ENCODE peak calls at places on chromosomes 11 and 22, in seven cellular contexts. Z, D, V, E, G, C and H are unnamed samples. For H3K27me3 and H3K9me3, the result is how much of the 10 kb centered on the place peaks cover.

GRCh38 chr11:118634435-118635236 is 27.2 kb downstream of the PHLDB1 start:
- DNase-seq in C (peak), D (peak), V (peak), E (peak), Z (peak), G (no peak), H (peak)

GRCh38 chr11:134331565-134332188 is at the start of gene GLB1L2:
- DNase-seq in V (peak), G (no peak), C (peak), E (peak), Z (peak), D (peak), H (peak)

GRCh38 chr11:9703280-9703679 is 39.4 kb downstream of the SWAP70 start:
- DNase-seq in E (no peak), D (no peak), Z (no peak), C (no peak), G (no peak), V (no peak), H (no peak)

GRCh38 chr11:69055598-69056516 is 7.1 kb downstream of the TPCN2 start:
- DNase-seq in E (no peak), G (no peak), V (no peak), Z (peak), D (no peak), C (peak), H (peak)

GRCh38 chr22:29753808-29754657 is 12.8 kb downstream of the ZMAT5 start:
- DNase-seq in E (no peak), G (no peak), C (no peak), D (no peak), Z (no peak), V (no peak), H (no peak)

GRCh38 chr11:107563702-107564101 is 1.8 kb downstream of the ALKBH8 start:
- DNase-seq in C (no peak), D (no peak), E (peak), V (peak), G (no peak), Z (no peak), H (no peak)

GRCh38 chr11:76209956-76210885 is 3.9 kb upstream of the WNT11 start:
- DNase-seq in E (peak), D (peak), G (peak), C (peak), V (peak), Z (peak), H (peak)

GRCh38 chr22:44623771-44624510 is 78.1 kb upstream of the PRR5 start:
- DNase-seq in E (no peak), V (no peak), Z (no peak), C (no peak), G (no peak), D (no peak), H (no peak)

GRCh38 chr11:92870241-92870826 is 99.1 kb upstream of the MTNR1B start:
- DNase-seq in D (no peak), V (no peak), G (no peak), C (no peak), E (no peak), Z (no peak), H (no peak)

GRCh38 chr11:19079643-19080440 is 19.3 kb upstream of the MRGPRX2 start:
- DNase-seq in V (no peak), E (peak), G (no peak), C (no peak), Z (no peak), D (no peak), H (no peak)

GRCh38 chr22:17846326-17846992 is 72.2 kb upstream of the BID start:
- DNase-seq in E (no peak), Z (no peak), V (peak), G (no peak), C (no peak), D (peak), H (no peak)

GRCh38 chr11:35671396-35672127 is 9.0 kb downstream of the TRIM44 start:
- DNase-seq in E (no peak), Z (no peak), D (no peak), G (no peak), V (no peak), C (no peak), H (no peak)

GRCh38 chr11:17528906-17529813 is 15.1 kb downstream of the USH1C start:
- DNase-seq in D (no peak), C (no peak), V (no peak), Z (no peak), G (no peak), E (no peak), H (no peak)

GRCh38 chr11:88428959-88429358 is 91.4 kb upstream of the CTSC start:
- DNase-seq in C (no peak), E (no peak), Z (no peak), V (no peak), G (no peak), D (no peak), H (no peak)

GRCh38 chr11:114192841-114193389 is 103.3 kb upstream of the NNMT start:
- DNase-seq in Z (no peak), D (no peak), V (no peak), G (no peak), C (no peak), E (no peak), H (no peak)

GRCh38 chr11:65112551-65113360 is 1.1 kb downstream of the TM7SF2 start:
- DNase-seq in Z (no peak), D (peak), C (peak), V (peak), G (no peak), E (peak), H (peak)

GRCh38 chr11:28009383-28009782 is 98.6 kb downstream of the KIF18A start:
- DNase-seq in C (no peak), V (no peak), Z (no peak), G (no peak), D (no peak), E (no peak), H (no peak)

GRCh38 chr22:45582955-45583320 is 80.3 kb downstream of the FBLN1 start:
- DNase-seq in C (no peak), G (no peak), Z (no peak), E (no peak), D (no peak), V (no peak), H (no peak)

GRCh38 chr22:41910050-41910598 is 4.8 kb downstream of the SHISA8 start:
- DNase-seq in Z (no peak), D (no peak), V (peak), E (no peak), G (no peak), C (no peak), H (no peak)

GRCh38 chr11:128874406-128874805 is 7.3 kb upstream of the KCNJ1 start:
- DNase-seq in Z (no peak), C (no peak), D (no peak), E (no peak), G (no peak), V (no peak), H (no peak)

GRCh38 chr11:28528217-28528616 is 420.0 kb downstream of the METTL15 start:
- DNase-seq in D (no peak), E (no peak), G (no peak), Z (no peak), C (no peak), V (no peak), H (no peak)

GRCh38 chr11:48001438-48002021 is 21.2 kb downstream of the PTPRJ start:
- DNase-seq in E (no peak), G (no peak), V (no peak), D (no peak), C (peak), Z (no peak), H (no peak)

GRCh38 chr22:39405346-39406085 is 5.9 kb downstream of the TAB1 start:
- DNase-seq in C (no peak), D (peak), E (no peak), G (no peak), Z (no peak), V (no peak), H (no peak)

DNA sequence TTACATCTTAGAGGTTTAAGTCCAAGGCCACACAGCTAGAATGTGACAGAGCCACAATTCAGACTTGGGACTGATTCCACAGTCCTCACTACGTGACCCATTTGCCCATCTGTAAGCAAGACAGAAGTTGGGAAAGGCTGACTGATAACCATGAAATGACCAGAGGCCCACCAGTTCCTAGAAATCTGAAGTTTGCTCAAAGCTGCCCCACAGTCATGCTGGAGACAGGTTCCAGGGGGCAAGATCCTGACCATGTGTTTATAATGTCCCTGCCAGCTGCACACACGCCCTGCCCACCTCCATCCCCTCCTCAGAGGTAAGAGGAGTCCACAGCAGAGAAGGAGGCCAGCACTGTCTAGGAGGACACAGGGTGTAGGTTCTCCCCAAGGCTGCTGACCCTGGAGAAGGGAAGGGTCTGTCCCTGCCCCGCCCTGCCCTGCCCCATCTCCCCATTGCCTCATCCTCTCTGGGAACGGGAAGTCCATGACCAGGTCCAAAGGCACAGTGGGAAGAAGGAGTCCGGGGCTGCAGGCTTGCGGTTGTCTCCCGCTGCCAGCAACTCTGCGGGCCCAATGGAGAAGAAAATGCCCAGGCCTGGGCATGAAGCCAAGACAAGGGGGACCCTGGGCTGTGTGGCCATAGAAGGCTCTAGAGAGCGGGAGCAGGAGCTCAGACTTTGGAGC is 11.9 kb upstream of the OAF start:
- DNase-seq in C (no peak), E (no peak), G (no peak), V (no peak), Z (no peak), D (no peak), H (no peak)
- H3K27me3 ChIP-seq in C (under half), E (under half), G (under half), V (under half), Z (under half), D (under half), H (under half)

DNA sequence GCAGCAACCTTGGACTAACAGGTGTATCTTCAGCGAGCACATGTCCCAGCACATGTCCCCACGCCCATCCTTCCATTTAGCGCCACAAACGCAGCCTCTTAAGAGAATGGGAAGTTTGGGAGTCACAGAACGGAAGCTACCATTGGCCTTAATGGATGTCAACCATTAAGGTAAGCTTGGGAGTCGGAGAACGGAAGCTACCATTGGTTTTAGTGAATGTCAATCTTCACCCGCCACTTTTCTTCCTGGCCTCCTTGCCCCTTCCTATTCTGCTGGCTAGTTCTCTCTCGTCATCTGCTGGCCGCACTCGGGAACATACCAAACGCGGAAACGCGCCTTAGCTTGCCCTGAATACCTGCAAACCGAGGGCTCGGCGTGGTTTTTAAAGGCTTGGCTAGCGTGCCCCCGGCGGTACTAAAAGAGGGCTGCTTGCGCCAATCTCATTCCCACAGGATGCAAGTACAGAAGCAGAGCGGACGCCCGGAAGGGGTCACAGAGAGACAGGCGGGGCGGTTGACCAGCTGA is 24.3 kb downstream of the GLYATL1 start:
- DNase-seq in D (no peak), G (no peak), V (peak), Z (no peak), C (peak), E (no peak), H (no peak)
- TF ChIP-seq CTCF in D (no peak), G (no peak), V (peak), Z (no peak), C (no peak), E (no peak), H (no peak)

GRCh38 chr22:49575703-49576081 is 252.0 kb downstream of the BRD1 start:
- DNase-seq in G (no peak), E (no peak), Z (no peak), D (no peak), V (peak), C (peak), H (no peak)
- H3K9me3 ChIP-seq in G (under half), E (under half), Z (under half), D (under half), V (under half), C (under half), H (under half)

DNA sequence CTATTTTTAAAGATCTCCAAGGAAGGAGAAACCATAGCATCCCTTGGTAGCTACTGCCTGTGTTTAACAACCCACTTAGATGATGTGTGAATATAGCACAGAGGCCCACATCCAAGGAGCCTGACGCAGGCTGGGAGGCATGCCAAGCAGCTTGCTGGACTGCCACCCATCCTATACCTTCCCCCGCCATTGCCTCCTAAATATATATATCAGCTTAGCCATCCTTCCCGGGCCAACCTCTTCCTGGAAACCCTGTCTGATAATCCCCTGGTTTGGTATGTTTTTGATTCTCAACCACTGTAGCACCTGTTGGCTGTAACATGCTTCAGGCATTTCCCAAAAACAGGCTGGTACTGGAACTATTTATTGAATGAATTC is 77.6 kb upstream of the PHF21A start:
- DNase-seq in Z (no peak), E (no peak), D (no peak), G (no peak), V (no peak), C (no peak), H (no peak)
- H3K27me3 ChIP-seq in Z (under half), E (under half), D (under half), G (under half), V (under half), C (under half), H (under half)

DNA sequence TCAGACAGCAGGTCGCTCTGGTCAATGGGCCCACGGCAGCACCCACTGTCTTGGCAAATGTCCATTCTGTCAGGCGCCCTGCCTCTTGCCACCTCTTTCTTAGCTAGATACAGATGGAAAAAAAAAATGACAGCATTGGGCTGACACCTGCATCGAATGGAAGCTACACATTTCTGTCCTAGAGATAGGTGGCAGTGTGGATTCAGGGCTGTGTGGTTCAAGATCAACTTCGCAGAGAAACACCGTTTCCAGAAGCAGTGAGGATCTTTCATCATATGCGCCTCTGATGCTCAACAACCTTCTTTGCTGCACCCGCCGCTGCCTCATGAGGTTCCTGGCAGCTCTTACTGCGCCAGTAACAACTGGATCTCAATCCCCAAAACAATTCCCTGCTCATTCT is 236.3 kb downstream of the KIRREL3 start:
- DNase-seq in E (no peak), Z (no peak), V (no peak), G (no peak), D (no peak), C (no peak), H (no peak)
- TF ChIP-seq CTCF in E (no peak), Z (no peak), V (no peak), G (peak), D (no peak), C (no peak), H (no peak)

DNA sequence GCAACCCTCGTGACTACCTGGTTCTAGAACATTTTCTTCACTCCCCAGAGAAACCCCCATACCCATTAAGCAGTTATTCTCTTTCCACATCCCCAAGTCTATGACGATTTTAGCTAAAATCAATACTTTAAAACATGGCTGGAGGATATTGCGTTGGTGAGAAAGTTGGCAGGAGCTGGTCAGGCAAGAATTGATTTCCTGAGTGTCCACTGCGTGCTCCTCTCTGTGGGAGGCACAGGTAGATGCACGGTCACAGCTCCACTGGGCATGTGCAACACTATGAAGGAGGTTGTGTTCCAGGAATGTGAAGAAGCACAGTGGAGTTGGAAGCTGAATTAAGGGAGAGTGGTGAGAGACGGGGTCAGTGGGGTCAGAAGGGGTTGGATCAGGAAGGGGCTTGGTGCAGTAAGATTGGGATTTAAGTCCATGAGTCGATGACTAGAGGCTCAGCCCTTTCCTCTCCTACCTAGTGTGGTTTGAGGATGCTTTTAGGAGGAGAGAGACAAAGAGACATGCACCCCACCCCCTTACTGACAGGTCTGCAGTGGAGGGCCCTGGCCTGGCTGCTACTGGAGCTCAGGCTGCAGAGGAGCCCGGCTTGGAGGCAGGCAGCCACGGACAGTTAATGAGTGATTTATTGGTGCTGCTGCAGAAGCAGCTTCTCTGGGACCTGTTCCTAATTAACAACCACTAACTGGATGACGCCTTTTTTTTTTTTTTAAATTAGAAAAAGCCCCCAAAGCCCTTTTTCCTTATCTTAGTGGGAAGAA is 395.6 kb downstream of the TENM4 start:
- DNase-seq in G (no peak), E (no peak), V (peak), Z (no peak), D (no peak), C (no peak), H (no peak)
- H3K9me3 ChIP-seq in G (under half), E (under half), V (under half), Z (under half), D (under half), C (under half), H (under half)

GRCh38 chr22:23401111-23401909 is 178.8 kb downstream of the IGLL1 start:
- DNase-seq in D (peak), G (no peak), Z (peak), E (no peak), C (no peak), V (no peak), H (peak)
- H3K27me3 ChIP-seq in D (under half), G (under half), Z (under half), E (under half), C (under half), V (under half), H (under half)

DNA sequence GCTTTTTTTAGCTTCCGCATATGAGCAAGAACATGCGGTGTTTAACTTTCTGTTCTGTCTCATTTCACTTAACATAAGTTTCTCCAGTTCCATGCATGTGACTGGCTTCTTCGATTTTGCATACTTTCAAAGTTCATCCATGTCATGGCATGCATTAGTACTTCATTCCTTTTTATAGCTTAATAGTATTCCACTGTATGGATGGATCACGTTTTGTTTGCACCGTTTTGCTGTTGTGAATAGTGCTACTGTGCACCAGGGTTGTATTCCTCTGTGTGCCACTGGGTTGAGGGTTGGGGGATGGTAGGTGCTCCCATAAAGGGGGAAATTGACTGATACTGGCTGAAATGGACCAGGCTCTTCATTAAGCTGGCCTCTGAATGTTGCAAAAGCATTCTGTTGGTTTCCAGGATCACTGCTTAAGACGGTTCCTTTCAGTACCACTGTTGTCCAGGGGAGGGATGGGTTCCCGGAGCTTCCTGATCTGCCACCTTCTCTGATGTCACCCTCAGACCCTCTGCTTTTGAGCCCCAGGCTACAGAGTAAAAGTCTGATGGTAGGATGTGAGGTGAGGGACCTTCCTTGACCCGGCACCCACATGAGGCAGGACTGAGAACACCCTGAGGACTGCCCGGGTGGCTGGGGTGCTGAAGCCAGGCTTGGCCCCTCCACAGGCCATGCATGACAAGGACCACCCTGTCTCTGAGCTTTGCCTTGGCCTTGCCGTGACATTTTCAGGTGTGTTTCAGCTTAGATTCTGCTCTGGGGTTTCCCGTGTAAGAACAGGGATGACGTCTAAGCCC is 24.4 kb downstream of the DGCR6L start:
- DNase-seq in E (no peak), G (no peak), V (no peak), Z (no peak), D (no peak), C (no peak), H (no peak)
- TF ChIP-seq CTCF in E (no peak), G (no peak), V (no peak), Z (no peak), D (no peak), C (no peak), H (no peak)

DNA sequence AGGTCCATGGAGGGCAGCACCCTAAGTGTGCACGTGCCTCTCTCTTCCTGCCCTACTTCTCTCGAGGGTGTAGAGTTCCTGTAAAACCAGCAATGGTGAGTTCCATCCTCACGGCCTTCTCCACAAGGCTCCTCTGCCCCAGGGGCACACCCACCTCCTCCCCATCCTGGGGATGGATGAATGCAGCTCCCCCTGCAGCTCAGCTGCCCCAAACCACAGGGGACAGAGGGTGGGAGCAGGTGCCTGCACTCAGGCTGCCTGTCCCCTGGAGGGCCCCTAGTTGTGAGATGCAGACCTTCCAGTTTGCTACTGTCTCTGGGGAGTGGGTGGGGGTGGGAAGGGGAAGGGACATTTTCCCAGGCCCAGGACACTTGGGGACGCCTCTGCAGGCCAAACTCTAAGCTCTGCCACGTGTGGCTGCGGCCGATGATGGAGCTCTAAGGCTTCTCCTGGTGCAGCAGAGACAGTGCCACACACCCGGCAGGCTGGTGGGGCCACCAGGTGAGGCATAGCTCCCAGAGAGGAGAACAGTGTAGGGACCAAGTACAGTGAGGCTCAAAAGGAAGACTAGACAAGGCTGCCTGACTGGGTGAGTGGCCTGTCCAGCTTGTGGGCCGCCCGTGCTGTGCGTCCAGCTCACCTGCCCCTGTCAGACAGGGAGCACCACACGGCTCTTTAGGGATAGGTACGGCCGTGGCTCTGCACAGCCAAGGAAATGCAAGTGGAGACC is 540.9 kb downstream of the TBC1D22A start:
- DNase-seq in G (peak), Z (no peak), E (peak), V (no peak), C (no peak), D (no peak), H (no peak)
- H3K9me3 ChIP-seq in G (under half), Z (under half), E (under half), V (under half), C (under half), D (under half), H (under half)